ENCODE peak calls at places on chromosome 10, in five cellular contexts. F, N, R, C and L are unnamed samples.

GRCh38 chr10:113135025-113135424 is 185.0 kb downstream of the TCF7L2 start:
- ATAC-seq in F (no peak), R (no peak), N (peak), C (no peak), L (no peak)

GRCh38 chr10:10794776-10795175 is 222.9 kb upstream of the CELF2 start:
- ATAC-seq in C (no peak), R (peak), N (peak), F (no peak), L (no peak)

GRCh38 chr10:1396236-1396635 is 340.1 kb downstream of the WDR37 start:
- ATAC-seq in N (no peak), F (no peak), C (no peak), R (no peak), L (no peak)

GRCh38 chr10:112239347-112239746 is 43.9 kb upstream of the TECTB start:
- ATAC-seq in N (no peak), C (no peak), F (no peak), R (no peak), L (no peak)

GRCh38 chr10:91410638-91411367 is 659 bp downstream of the HECTD2 start:
- ATAC-seq in F (no peak), C (no peak), R (peak), N (peak), L (no peak)

GRCh38 chr10:97771055-97771811 is 566 bp downstream of the SFRP5 start:
- ATAC-seq in C (peak), N (peak), R (no peak), F (peak), L (no peak)

GRCh38 chr10:97858001-97858439 is 8.4 kb downstream of the GOLGA7B start:
- ATAC-seq in F (no peak), N (peak), C (no peak), R (no peak), L (no peak)

GRCh38 chr10:14056545-14057332 is 274.0 kb downstream of the FRMD4A start:
- ATAC-seq in C (no peak), F (no peak), N (peak), R (peak), L (peak)

GRCh38 chr10:130190737-130191115 is 54.5 kb downstream of the GLRX3 start:
- ATAC-seq in N (peak), F (no peak), C (peak), R (no peak), L (no peak)

GRCh38 chr10:3080608-3081007 is 13.3 kb downstream of the PFKP start:
- ATAC-seq in R (no peak), N (no peak), F (no peak), C (peak), L (no peak)

GRCh38 chr10:49153971-49154370 is 20.1 kb upstream of the FAM170B start:
- ATAC-seq in C (no peak), F (no peak), R (no peak), N (peak), L (no peak)

GRCh38 chr10:17854044-17854652 is 45.0 kb downstream of the MRC1 start:
- ATAC-seq in C (no peak), R (no peak), N (peak), F (no peak), L (no peak)

GRCh38 chr10:92142512-92142911 is 148.4 kb downstream of the CPEB3 start:
- ATAC-seq in R (no peak), C (no peak), F (no peak), N (no peak), L (no peak)

GRCh38 chr10:5413012-5413938 is 918 bp downstream of the NET1 start:
- ATAC-seq in F (no peak), R (no peak), N (peak), C (peak), L (peak)

GRCh38 chr10:124903119-124903518 is 38.8 kb upstream of the ZRANB1 start:
- ATAC-seq in R (no peak), F (no peak), C (peak), N (no peak), L (no peak)

GRCh38 chr10:133464582-133465031 is 10.9 kb downstream of the SCART1 start:
- ATAC-seq in R (no peak), F (no peak), N (peak), C (no peak), L (no peak)

GRCh38 chr10:63542835-63543575 is 21.8 kb downstream of the REEP3 start:
- ATAC-seq in F (no peak), R (no peak), C (no peak), N (no peak), L (no peak)

GRCh38 chr10:7297094-7297493 is 113.7 kb downstream of the SFMBT2 start:
- ATAC-seq in N (no peak), R (no peak), F (peak), C (no peak), L (no peak)

GRCh38 chr10:89468625-89469024 is 54.3 kb downstream of the IFIT5 start:
- ATAC-seq in F (no peak), C (no peak), N (no peak), R (no peak), L (no peak)

GRCh38 chr10:3248526-3249255 is 76.1 kb upstream of the PITRM1 start:
- ATAC-seq in C (peak), R (no peak), F (no peak), N (no peak), L (peak)

GRCh38 chr10:121947931-121948330 is 20.1 kb upstream of the ATE1 start:
- ATAC-seq in C (no peak), N (no peak), R (no peak), F (no peak), L (no peak)

GRCh38 chr10:6498771-6499170 is 81.3 kb downstream of the PRKCQ start:
- ATAC-seq in N (peak), R (no peak), F (peak), C (no peak), L (no peak)

GRCh38 chr10:29590598-29591415 is 44.0 kb downstream of the SVIL start:
- ATAC-seq in R (peak), N (peak), F (peak), C (no peak), L (peak)
- H3K4me3 ChIP-seq in R (peak), N (peak), F (no peak), C (peak), L (peak)

GRCh38 chr10:52895066-52895465 is 122.5 kb upstream of the MBL2 start:
- ATAC-seq in R (no peak), C (no peak), F (no peak), N (no peak), L (no peak)
- H3K4me3 ChIP-seq in R (no peak), C (no peak), F (no peak), N (no peak), L (no peak)

DNA sequence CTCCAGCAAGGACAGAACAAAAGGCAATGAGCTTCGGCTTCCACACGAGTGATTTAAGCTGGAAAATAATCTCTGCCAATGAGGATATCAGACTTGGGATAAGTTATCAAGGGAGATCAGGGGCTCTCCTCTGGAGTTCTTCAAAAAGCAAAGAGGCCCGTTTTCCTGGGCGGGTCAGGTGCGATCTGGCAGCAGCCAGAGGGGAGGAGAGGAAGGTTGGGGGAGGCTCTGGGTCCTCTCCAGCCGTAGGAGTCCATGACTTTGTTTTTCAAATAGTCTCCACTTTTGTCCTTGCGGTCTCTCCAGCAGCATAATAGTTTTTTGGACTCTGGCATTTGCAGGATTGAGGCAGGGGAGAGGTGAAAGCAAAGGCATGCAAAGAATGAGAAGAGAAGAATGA is 211.2 kb downstream of the SKIDA1 start:
- ATAC-seq in N (no peak), R (no peak), F (no peak), C (no peak), L (no peak)
- H3K4me3 ChIP-seq in N (no peak), R (no peak), F (no peak), C (no peak), L (no peak)

DNA sequence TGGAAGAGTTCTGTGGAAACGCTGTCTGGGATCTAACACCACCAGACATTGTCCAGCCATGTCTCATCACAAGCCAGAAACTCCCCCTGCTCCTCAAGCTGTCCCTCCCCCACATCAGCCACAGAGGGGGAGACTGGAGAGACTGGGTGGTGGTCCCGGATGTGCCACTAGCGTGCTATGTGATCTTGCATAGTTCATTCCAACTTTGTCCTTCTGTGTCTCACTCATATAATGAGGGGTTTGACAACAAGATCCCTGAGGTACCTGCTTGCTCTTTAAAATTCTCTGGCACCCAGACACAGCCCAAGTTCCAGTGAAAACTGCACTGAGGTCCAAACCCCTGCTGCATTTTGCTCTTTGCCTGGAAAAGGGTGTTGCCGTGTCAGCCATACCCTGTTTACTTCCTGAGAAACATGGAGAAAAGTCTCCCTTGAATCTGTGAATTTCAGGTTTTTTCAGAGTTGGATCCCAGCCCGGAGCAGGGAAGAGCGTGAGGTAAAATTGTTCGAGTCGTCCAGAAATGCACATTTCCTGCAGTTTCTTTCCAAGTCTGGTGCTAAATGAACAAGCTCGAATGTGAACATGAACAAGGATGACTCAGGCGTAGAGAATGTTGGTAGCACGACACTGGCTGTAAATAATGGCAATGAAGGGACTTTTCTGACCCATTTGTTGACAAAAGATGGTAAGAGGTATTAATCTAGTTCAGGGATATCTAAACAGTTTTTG is 156.6 kb downstream of the CCDC3 start:
- ATAC-seq in F (no peak), R (no peak), C (peak), N (no peak), L (peak)
- H3K4me3 ChIP-seq in F (no peak), R (no peak), C (no peak), N (no peak), L (no peak)

DNA sequence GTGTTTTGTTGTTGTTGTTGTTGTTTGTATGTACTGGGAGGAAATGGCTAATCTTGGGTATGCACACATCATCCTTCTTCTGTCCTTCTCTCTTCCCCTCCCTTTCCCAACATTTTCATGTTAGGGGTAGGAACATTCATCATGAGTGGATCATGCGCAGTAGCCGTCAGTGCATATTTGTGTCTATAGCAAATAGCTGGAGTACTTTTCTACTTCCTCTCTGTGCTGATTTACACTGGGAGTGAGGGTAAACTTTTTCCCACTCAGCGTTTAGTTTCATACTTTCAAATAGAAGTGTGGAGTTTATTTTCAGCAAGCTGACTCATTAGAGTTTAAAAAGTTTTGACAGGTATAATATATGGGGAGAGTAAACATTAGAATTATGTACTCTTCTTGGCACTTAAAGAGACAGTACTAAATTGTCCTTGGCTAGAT is 80.5 kb upstream of the PRKG1 start:
- ATAC-seq in F (no peak), R (peak), C (peak), N (peak), L (peak)
- H3K4me3 ChIP-seq in F (no peak), R (peak), C (peak), N (peak), L (peak)

GRCh38 chr10:110500515-110500905 is 2.8 kb downstream of the DUSP5 start:
- ATAC-seq in R (no peak), N (no peak), F (no peak), C (peak), L (no peak)
- H3K4me3 ChIP-seq in R (peak), N (peak), F (no peak), C (peak), L (no peak)

DNA sequence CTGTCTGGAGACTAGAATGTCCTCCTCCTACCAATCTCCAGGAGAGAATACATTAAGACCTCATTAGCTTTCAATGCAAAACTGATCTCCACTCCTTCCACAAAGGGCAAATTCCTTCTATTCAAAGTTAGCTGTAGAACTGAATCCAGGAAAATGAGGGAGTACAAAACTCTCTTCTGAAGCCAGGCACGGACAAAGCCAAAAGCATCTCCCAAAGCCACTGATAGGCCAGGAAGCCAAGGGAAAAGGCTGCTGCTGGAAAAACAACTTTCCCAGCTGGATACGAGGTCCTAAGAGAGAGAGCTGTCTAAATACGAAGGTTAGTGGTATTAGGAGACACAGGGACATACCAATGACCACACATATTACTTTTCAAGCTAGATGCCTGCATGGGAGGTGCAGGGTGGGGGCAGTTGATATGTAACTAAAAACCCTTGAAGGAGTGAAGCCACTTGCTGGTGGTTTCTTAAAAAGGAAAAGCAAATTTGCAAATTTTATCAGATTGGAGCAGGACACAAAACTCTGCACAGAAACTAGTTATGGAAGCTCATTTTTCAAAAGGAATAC is 43.6 kb downstream of the MKX start:
- ATAC-seq in F (no peak), R (no peak), C (no peak), N (no peak), L (no peak)
- H3K4me3 ChIP-seq in F (no peak), R (no peak), C (no peak), N (no peak), L (peak)

GRCh38 chr10:99344715-99345114 is 15.6 kb downstream of the CNNM1 start:
- ATAC-seq in R (no peak), C (no peak), N (no peak), F (no peak), L (no peak)
- H3K4me3 ChIP-seq in R (no peak), C (no peak), N (no peak), F (no peak), L (no peak)

GRCh38 chr10:86725980-86726976 is 30.1 kb upstream of the BMPR1A start:
- ATAC-seq in C (peak), F (no peak), N (no peak), R (no peak), L (no peak)
- H3K4me3 ChIP-seq in C (no peak), F (no peak), N (no peak), R (no peak), L (no peak)

DNA sequence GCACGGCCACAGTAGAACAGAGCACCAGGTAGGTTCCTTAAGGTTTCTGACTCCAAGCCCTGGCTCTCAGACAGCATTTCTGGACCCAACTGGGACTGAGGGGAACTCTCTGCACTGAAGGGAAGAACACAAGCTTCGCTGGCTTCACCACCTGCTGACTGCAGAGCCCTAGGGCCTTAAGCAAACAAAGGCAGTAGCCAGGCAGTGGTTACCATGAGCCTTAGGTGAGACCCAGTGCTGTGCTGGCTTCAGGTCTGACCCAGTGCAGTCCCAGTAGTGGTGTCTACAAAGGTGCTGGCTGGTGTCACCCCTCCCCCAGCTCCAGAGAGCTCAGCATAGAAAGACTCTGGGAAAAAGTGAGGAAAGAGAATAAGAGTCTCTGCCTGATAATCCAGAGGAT is 59.5 kb downstream of the SIRT1 start:
- ATAC-seq in F (no peak), R (no peak), N (no peak), C (no peak), L (no peak)
- H3K4me3 ChIP-seq in F (no peak), R (no peak), N (no peak), C (no peak), L (no peak)